ENCODE peak calls at places on chromosomes 1 and 21, in eight cellular contexts. E is esophagus squamous epithelium; F is GM03348; U is activated naive CD4-positive, alpha-beta T cell treated with anti-CD3 and anti-CD28 coated beads, Interleukin-2, amount 10 ng/mL, durations not matched to agents 7 days and 5 days; D is stimulated activated CD8-positive, alpha-beta memory T cell treated with anti-CD3 and anti-CD28 coated beads, Interleukin-7, amount 100 ng/mL, for 1 hour; Z is NCI-H1105 treated with DMSO at 0.1 percent for 48 hours; O is RCC 7860; Y is substantia nigra. S is an unnamed sample.
A peak's percentile ranks its signal among the peaks of the same experiment; 100 is the strongest.

GRCh38 chr21:31273278-31273677 is 70.8 kb downstream of the TIAM1 start:
- DNase-seq in Y (no peak), U (no peak), Z (no peak), E (no peak), F (no peak), D (no peak), O (no peak), S (no peak)

GRCh38 chr1:189682591-189682990 is 795.1 kb downstream of the BRINP3 start:
- DNase-seq in Y (no peak), U (no peak), O (no peak), E (no peak), D (no peak), F (no peak), Z (peak; percentile 39), S (no peak)

GRCh38 chr1:154420172-154420571 is 15.0 kb downstream of the IL6R start:
- DNase-seq in Z (no peak), U (peak; percentile 57), Y (peak; percentile 43), D (no peak), E (no peak), O (peak; percentile 91), F (peak; percentile 74), S (no peak)

GRCh38 chr1:33338495-33339211 is 17.8 kb upstream of the A3GALT2 start:
- DNase-seq in Y (no peak), E (no peak), O (no peak), F (peak; percentile 70), U (no peak), Z (no peak), D (no peak), S (no peak)

GRCh38 chr1:11576109-11576875 is 77.9 kb downstream of the FBXO2 start:
- DNase-seq in U (no peak), Z (no peak), D (no peak), F (no peak), O (no peak), E (no peak), Y (no peak), S (no peak)

GRCh38 chr1:64042331-64043100 is 160.9 kb upstream of the UBE2U start:
- DNase-seq in Z (no peak), F (peak; percentile 62), E (no peak), O (peak; percentile 82), Y (no peak), D (no peak), U (no peak), S (no peak)

GRCh38 chr1:62286778-62287224 is 32.4 kb downstream of the KANK4 start:
- DNase-seq in D (no peak), E (no peak), Z (no peak), F (no peak), U (no peak), Y (no peak), O (no peak), S (no peak)

GRCh38 chr1:95604784-95605183 is 370.8 kb downstream of the RWDD3 start:
- DNase-seq in E (no peak), F (no peak), D (no peak), U (no peak), O (no peak), Z (peak; percentile 74), Y (no peak), S (no peak)

GRCh38 chr1:74733616-74734484 is 898 bp downstream of the TYW3 start:
- DNase-seq in O (peak; percentile 75), F (peak; percentile 72), D (no peak), Z (peak; percentile 73), Y (peak; percentile 9), U (peak; percentile 48), E (no peak), S (peak; percentile 56)

GRCh38 chr21:45764792-45765191 is 121.3 kb downstream of the PCBP3 start:
- DNase-seq in F (no peak), U (no peak), Y (no peak), D (no peak), Z (no peak), E (no peak), O (no peak), S (no peak)

GRCh38 chr1:206864939-206865671 is at the start of gene IL20:
- DNase-seq in D (peak; percentile 69), E (peak; percentile 27), U (peak; percentile 84), F (peak; percentile 73), Y (no peak), O (peak; percentile 31), Z (peak; percentile 49), S (peak; percentile 2)

GRCh38 chr1:48207536-48208075 is 14.9 kb upstream of the SLC5A9 start:
- DNase-seq in O (no peak), D (no peak), E (no peak), U (no peak), Y (no peak), F (no peak), Z (no peak), S (no peak)

GRCh38 chr1:178011101-178011828 is 41.4 kb upstream of the SEC16B start:
- DNase-seq in U (no peak), E (no peak), F (peak; percentile 31), O (peak; percentile 56), D (no peak), Y (no peak), Z (no peak), S (peak; percentile 43)

GRCh38 chr1:4593106-4593505 is 61.3 kb upstream of the AJAP1 start:
- DNase-seq in E (no peak), D (no peak), F (no peak), Y (no peak), U (no peak), Z (no peak), O (no peak), S (no peak)

GRCh38 chr1:219771039-219771438 is 157.3 kb downstream of the SLC30A10 start:
- DNase-seq in Z (no peak), E (no peak), D (no peak), F (peak; percentile 24), Y (no peak), U (no peak), O (peak; percentile 95), S (no peak)

GRCh38 chr1:41776896-41777431 is 141.8 kb downstream of the HIVEP3 start:
- DNase-seq in Z (no peak), F (no peak), O (no peak), E (no peak), Y (peak; percentile 93), U (no peak), D (no peak), S (no peak)

GRCh38 chr1:164610528-164611222 is 51.7 kb downstream of the PBX1 start:
- DNase-seq in E (no peak), U (no peak), Z (no peak), D (no peak), F (no peak), Y (peak; percentile 10), O (no peak), S (no peak)

GRCh38 chr1:8076171-8076570 is 50.1 kb upstream of the ERRFI1 start:
- DNase-seq in Z (no peak), U (no peak), F (no peak), O (no peak), E (no peak), Y (no peak), D (no peak), S (no peak)

GRCh38 chr1:201471772-201472171 is 2.8 kb upstream of the PHLDA3 start:
- DNase-seq in U (no peak), Z (no peak), Y (no peak), F (peak; percentile 81), O (no peak), E (no peak), D (no peak), S (no peak)

GRCh38 chr1:63688302-63688701 is 85.5 kb upstream of the ROR1 start:
- DNase-seq in Z (no peak), O (no peak), Y (no peak), E (no peak), D (no peak), F (peak; percentile 85), U (no peak), S (no peak)

GRCh38 chr1:47367651-47368050 is 34.1 kb downstream of the CMPK1 start:
- DNase-seq in O (no peak), D (no peak), E (no peak), Z (no peak), Y (no peak), U (no peak), F (no peak), S (no peak)

GRCh38 chr21:41678016-41678935 is 88.6 kb downstream of the RIPK4 start:
- DNase-seq in Z (peak; percentile 82), U (peak; percentile 4), E (no peak), O (peak; percentile 95), Y (no peak), F (no peak), D (no peak), S (peak; percentile 63)

GRCh38 chr1:29800120-29800519 is 563.8 kb downstream of the PTPRU start:
- DNase-seq in O (no peak), U (no peak), F (no peak), Y (no peak), E (no peak), Z (no peak), D (no peak), S (no peak)

S was measured in NCI-H526 treated with DMSO at 0.1 percent for 48 hours.